ENCODE peak calls at places on chromosomes 6 and 20, in eight cellular contexts. One of them, this sample, is unnamed.

GRCh38 chr6:121504227-121504626 is 68.8 kb downstream of the GJA1 start:
- DNase-seq in NCI-H2227 treated with DMSO at 0.1 percent for 48 hours: no peak
- DNase-seq in EL: peak
- DNase-seq in T-helper 17 cell: no peak
- DNase-seq in RCC 7860: peak
- DNase-seq in right lobe of liver: no peak
- DNase-seq in amygdala: no peak
- DNase-seq in tibial artery: no peak
- DNase-seq in this sample: peak

GRCh38 chr20:20835897-20836296 is 123.5 kb upstream of the RALGAPA2 start:
- DNase-seq in NCI-H2227 treated with DMSO at 0.1 percent for 48 hours: no peak
- DNase-seq in EL: no peak
- DNase-seq in T-helper 17 cell: no peak
- DNase-seq in RCC 7860: no peak
- DNase-seq in right lobe of liver: no peak
- DNase-seq in amygdala: no peak
- DNase-seq in tibial artery: no peak
- DNase-seq in this sample: no peak

GRCh38 chr6:112253505-112253841 is 894 bp downstream of the LAMA4 start:
- DNase-seq in NCI-H2227 treated with DMSO at 0.1 percent for 48 hours: no peak
- DNase-seq in EL: peak
- DNase-seq in T-helper 17 cell: no peak
- DNase-seq in RCC 7860: no peak
- DNase-seq in right lobe of liver: no peak
- DNase-seq in amygdala: no peak
- DNase-seq in tibial artery: no peak
- DNase-seq in this sample: no peak

GRCh38 chr6:26120807-26121140 is 33.5 kb downstream of the HFE start:
- DNase-seq in NCI-H2227 treated with DMSO at 0.1 percent for 48 hours: no peak
- DNase-seq in EL: no peak
- DNase-seq in T-helper 17 cell: no peak
- DNase-seq in RCC 7860: no peak
- DNase-seq in right lobe of liver: no peak
- DNase-seq in amygdala: no peak
- DNase-seq in tibial artery: no peak
- DNase-seq in this sample: no peak

GRCh38 chr6:2215342-2215741 is 30.1 kb downstream of the GMDS start:
- DNase-seq in NCI-H2227 treated with DMSO at 0.1 percent for 48 hours: no peak
- DNase-seq in EL: no peak
- DNase-seq in T-helper 17 cell: no peak
- DNase-seq in RCC 7860: peak
- DNase-seq in right lobe of liver: no peak
- DNase-seq in amygdala: no peak
- DNase-seq in tibial artery: no peak
- DNase-seq in this sample: no peak

GRCh38 chr6:33248643-33248931 is 23.1 kb downstream of the VPS52 start:
- DNase-seq in NCI-H2227 treated with DMSO at 0.1 percent for 48 hours: no peak
- DNase-seq in EL: peak
- DNase-seq in T-helper 17 cell: peak
- DNase-seq in RCC 7860: no peak
- DNase-seq in right lobe of liver: no peak
- DNase-seq in amygdala: no peak
- DNase-seq in tibial artery: no peak
- DNase-seq in this sample: no peak

GRCh38 chr20:33868042-33868441 is 56.9 kb downstream of the CHMP4B start:
- DNase-seq in NCI-H2227 treated with DMSO at 0.1 percent for 48 hours: no peak
- DNase-seq in EL: no peak
- DNase-seq in T-helper 17 cell: no peak
- DNase-seq in RCC 7860: no peak
- DNase-seq in right lobe of liver: no peak
- DNase-seq in amygdala: no peak
- DNase-seq in tibial artery: no peak
- DNase-seq in this sample: no peak

GRCh38 chr6:27452496-27452897 is 20.4 kb downstream of the ZNF184 start:
- DNase-seq in NCI-H2227 treated with DMSO at 0.1 percent for 48 hours: no peak
- DNase-seq in EL: no peak
- DNase-seq in T-helper 17 cell: no peak
- DNase-seq in RCC 7860: no peak
- DNase-seq in right lobe of liver: no peak
- DNase-seq in amygdala: no peak
- DNase-seq in tibial artery: no peak
- DNase-seq in this sample: no peak

GRCh38 chr6:73798592-73798991 is 102.6 kb downstream of the CD109 start:
- DNase-seq in NCI-H2227 treated with DMSO at 0.1 percent for 48 hours: no peak
- DNase-seq in EL: peak
- DNase-seq in T-helper 17 cell: no peak
- DNase-seq in RCC 7860: peak
- DNase-seq in right lobe of liver: no peak
- DNase-seq in amygdala: no peak
- DNase-seq in tibial artery: peak
- DNase-seq in this sample: peak

GRCh38 chr20:62977613-62978558 is 25.4 kb downstream of the SLC17A9 start:
- DNase-seq in NCI-H2227 treated with DMSO at 0.1 percent for 48 hours: no peak
- DNase-seq in EL: no peak
- DNase-seq in T-helper 17 cell: peak
- DNase-seq in RCC 7860: no peak
- DNase-seq in right lobe of liver: no peak
- DNase-seq in amygdala: no peak
- DNase-seq in tibial artery: no peak
- DNase-seq in this sample: no peak

GRCh38 chr20:38073307-38074010 is 39.9 kb downstream of the RPRD1B start:
- DNase-seq in NCI-H2227 treated with DMSO at 0.1 percent for 48 hours: peak
- DNase-seq in EL: peak
- DNase-seq in T-helper 17 cell: no peak
- DNase-seq in RCC 7860: peak
- DNase-seq in right lobe of liver: no peak
- DNase-seq in amygdala: no peak
- DNase-seq in tibial artery: peak
- DNase-seq in this sample: peak

GRCh38 chr6:130776287-130776925 is 50.8 kb upstream of the SMLR1 start:
- DNase-seq in NCI-H2227 treated with DMSO at 0.1 percent for 48 hours: no peak
- DNase-seq in EL: no peak
- DNase-seq in T-helper 17 cell: no peak
- DNase-seq in RCC 7860: no peak
- DNase-seq in right lobe of liver: no peak
- DNase-seq in amygdala: no peak
- DNase-seq in tibial artery: no peak
- DNase-seq in this sample: peak

GRCh38 chr20:48331518-48332286 is 496.1 kb downstream of the PREX1 start:
- DNase-seq in NCI-H2227 treated with DMSO at 0.1 percent for 48 hours: no peak
- DNase-seq in EL: no peak
- DNase-seq in T-helper 17 cell: no peak
- DNase-seq in RCC 7860: no peak
- DNase-seq in right lobe of liver: no peak
- DNase-seq in amygdala: no peak
- DNase-seq in tibial artery: no peak
- DNase-seq in this sample: no peak

GRCh38 chr6:170290306-170291128 is at the start of gene DLL1:
- DNase-seq in NCI-H2227 treated with DMSO at 0.1 percent for 48 hours: peak
- DNase-seq in EL: peak
- DNase-seq in T-helper 17 cell: peak
- DNase-seq in RCC 7860: no peak
- DNase-seq in right lobe of liver: peak
- DNase-seq in amygdala: peak
- DNase-seq in tibial artery: peak
- DNase-seq in this sample: peak

GRCh38 chr6:118771253-118771652 is 119.9 kb upstream of the CEP85L start:
- DNase-seq in NCI-H2227 treated with DMSO at 0.1 percent for 48 hours: no peak
- DNase-seq in EL: no peak
- DNase-seq in T-helper 17 cell: no peak
- DNase-seq in RCC 7860: no peak
- DNase-seq in right lobe of liver: no peak
- DNase-seq in amygdala: no peak
- DNase-seq in tibial artery: no peak
- DNase-seq in this sample: no peak

GRCh38 chr20:49589747-49590146 is 21.8 kb upstream of the PTGIS start:
- DNase-seq in NCI-H2227 treated with DMSO at 0.1 percent for 48 hours: no peak
- DNase-seq in EL: no peak
- DNase-seq in T-helper 17 cell: no peak
- DNase-seq in RCC 7860: no peak
- DNase-seq in right lobe of liver: no peak
- DNase-seq in amygdala: no peak
- DNase-seq in tibial artery: no peak
- DNase-seq in this sample: no peak

This sample was measured in Kasumi-1.